ENCODE peak calls at places on chromosomes 12 and 14, in seven cellular contexts. M, Y, L, O, X, S and C are unnamed samples.

GRCh38 chr12:54201001-54201794 is 12.4 kb upstream of the SMUG1 start:
- DNase-seq in M (peak; percentile 62), Y (peak; percentile 59), L (peak; percentile 35), O (peak; percentile 46), X (peak; percentile 65), S (peak; percentile 23), C (no peak)

GRCh38 chr12:66036317-66036716 is 94.2 kb downstream of the LLPH start:
- DNase-seq in M (peak; percentile 88), Y (no peak), L (no peak), O (no peak), X (no peak), S (no peak), C (no peak)

GRCh38 chr12:50185496-50185895 is 18.3 kb upstream of the CERS5 start:
- DNase-seq in M (no peak), Y (no peak), L (no peak), O (no peak), X (no peak), S (no peak), C (no peak)

GRCh38 chr14:69956970-69957369 is 77.8 kb downstream of the SMOC1 start:
- DNase-seq in M (no peak), Y (no peak), L (no peak), O (no peak), X (no peak), S (peak; percentile 9), C (no peak)

GRCh38 chr12:67802723-67803122 is 154.2 kb downstream of the DYRK2 start:
- DNase-seq in M (no peak), Y (no peak), L (no peak), O (no peak), X (no peak), S (no peak), C (no peak)

GRCh38 chr12:11822071-11822818 is 172.8 kb downstream of the ETV6 start:
- DNase-seq in M (no peak), Y (no peak), L (no peak), O (no peak), X (no peak), S (no peak), C (no peak)

GRCh38 chr14:102408729-102409128 is 46.0 kb downstream of the TECPR2 start:
- DNase-seq in M (no peak), Y (no peak), L (no peak), O (no peak), X (no peak), S (no peak), C (no peak)

GRCh38 chr12:78767264-78767981 is 97.2 kb upstream of the SYT1 start:
- DNase-seq in M (no peak), Y (no peak), L (no peak), O (no peak), X (no peak), S (no peak), C (no peak)

GRCh38 chr12:7162691-7163114 is 26.8 kb upstream of the PEX5 start:
- DNase-seq in M (no peak), Y (no peak), L (no peak), O (no peak), X (peak; percentile 43), S (peak; percentile 55), C (peak; percentile 55)

GRCh38 chr12:74599932-74600331 is 62.3 kb downstream of the ATXN7L3B start:
- DNase-seq in M (no peak), Y (no peak), L (no peak), O (no peak), X (no peak), S (no peak), C (no peak)